ENCODE peak calls at places on chromosome 14, in nine cellular contexts. O is tibial artery, H is MM.1S, R is fibroblast of the aortic adventitia, B is fibroblast of pulmonary artery, I is HFF-Myc, Y is cardiac muscle cell, S is AG10803, N is lower lobe of right lung. W is an unnamed sample.

GRCh38 chr14:98144964-98145363 is 1127.0 kb downstream of the BCL11B start:
- DNase-seq in O (no peak), S (peak), I (no peak), R (no peak), H (no peak), N (no peak), Y (no peak), B (peak), W (no peak)

GRCh38 chr14:90577661-90578282 is 180.9 kb downstream of the CALM1 start:
- DNase-seq in H (no peak), O (peak), S (no peak), R (no peak), B (no peak), N (no peak), Y (no peak), I (no peak), W (no peak)

GRCh38 chr14:92693998-92694780 is 54.2 kb downstream of the LGMN start:
- DNase-seq in B (no peak), R (peak), Y (peak), S (no peak), H (no peak), N (no peak), I (no peak), O (no peak), W (no peak)

GRCh38 chr14:68791078-68791983 is 1.5 kb downstream of the ZFP36L1 start:
- DNase-seq in B (peak), N (no peak), H (no peak), S (peak), I (no peak), R (peak), Y (peak), O (no peak), W (no peak)

GRCh38 chr14:30389134-30389900 is 169.6 kb upstream of the G2E3 start:
- DNase-seq in S (peak), O (no peak), N (no peak), R (peak), Y (peak), I (no peak), H (no peak), B (no peak), W (peak)

GRCh38 chr14:99579903-99580570 is 24.0 kb downstream of the CCDC85C start:
- DNase-seq in O (no peak), R (peak), Y (no peak), B (peak), S (peak), N (peak), I (no peak), H (no peak), W (no peak)

GRCh38 chr14:101364503-101365328 is 196.6 kb upstream of the DIO3 start:
- DNase-seq in S (no peak), N (no peak), R (no peak), I (no peak), B (no peak), O (peak), Y (no peak), H (no peak), W (peak)

GRCh38 chr14:71711131-71711530 is 221.1 kb upstream of the RGS6 start:
- DNase-seq in R (no peak), I (no peak), B (no peak), S (no peak), N (no peak), Y (no peak), H (no peak), O (no peak), W (no peak)

GRCh38 chr14:102481791-102482238 is 27.8 kb downstream of the ANKRD9 start:
- DNase-seq in H (no peak), N (no peak), B (peak), S (no peak), I (no peak), O (no peak), R (no peak), Y (peak), W (peak)

GRCh38 chr14:98227727-98228111 is 1044.3 kb downstream of the BCL11B start:
- DNase-seq in B (no peak), N (no peak), O (no peak), Y (no peak), I (no peak), R (no peak), S (no peak), H (no peak), W (no peak)

GRCh38 chr14:31128601-31129526 is 78.7 kb downstream of the HECTD1 start:
- DNase-seq in S (no peak), I (no peak), H (no peak), N (no peak), O (no peak), Y (no peak), R (no peak), B (no peak), W (no peak)

GRCh38 chr14:74251546-74252030 is 12.3 kb downstream of the VSX2 start:
- DNase-seq in Y (peak), N (peak), O (peak), B (peak), R (peak), S (peak), H (peak), I (peak), W (peak)

DNA sequence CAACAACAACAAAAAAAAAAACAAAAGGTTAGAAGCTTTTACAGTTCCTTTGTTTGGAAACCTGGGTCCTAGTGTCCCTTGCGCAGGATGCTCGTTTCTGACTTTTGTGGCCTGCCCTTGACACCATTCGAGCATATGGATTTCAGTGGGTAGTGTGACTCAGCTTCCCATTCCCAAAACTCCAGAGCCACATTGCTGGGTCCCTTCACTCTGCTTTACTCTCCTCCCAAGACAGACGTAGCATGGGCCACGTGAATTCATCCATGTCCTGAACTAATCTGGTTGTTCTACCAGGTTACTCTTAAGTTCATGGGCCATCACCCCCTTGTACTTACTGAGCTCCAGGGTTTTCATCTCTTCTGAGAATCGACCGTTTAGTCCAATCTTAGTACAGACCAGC is 68.0 kb upstream of the MAX start:
- DNase-seq in I (no peak), B (no peak), R (no peak), H (no peak), N (no peak), O (no peak), S (no peak), Y (no peak), W (no peak)
- H3K4me3 ChIP-seq in I (peak), B (peak), R (peak), H (no peak), N (no peak), O (no peak), S (peak), Y (no peak), W (peak)

GRCh38 chr14:64891839-64892375 is 12.2 kb upstream of the SPTB start:
- DNase-seq in R (peak), O (no peak), B (peak), Y (peak), N (no peak), S (peak), I (no peak), H (peak), W (peak)
- TF ChIP-seq CTCF in R (peak), O (peak), B (peak), Y (peak), N (peak), S (peak), I (peak), H (peak), W (peak)

GRCh38 chr14:33738029-33738428 is 212.8 kb downstream of the EGLN3 start:
- DNase-seq in H (no peak), I (no peak), S (no peak), N (no peak), R (no peak), O (no peak), B (no peak), Y (no peak), W (no peak)
- H3K4me3 ChIP-seq in H (no peak), I (no peak), S (no peak), N (no peak), R (no peak), O (no peak), B (no peak), Y (no peak), W (no peak)

GRCh38 chr14:105168979-105169507 is 467 bp upstream of the JAG2 start:
- DNase-seq in Y (peak), N (no peak), H (no peak), O (no peak), S (no peak), R (no peak), I (no peak), B (no peak), W (no peak)
- TF ChIP-seq CTCF in Y (peak), N (peak), H (peak), O (peak), S (no peak), R (peak), I (peak), B (peak), W (peak)

DNA sequence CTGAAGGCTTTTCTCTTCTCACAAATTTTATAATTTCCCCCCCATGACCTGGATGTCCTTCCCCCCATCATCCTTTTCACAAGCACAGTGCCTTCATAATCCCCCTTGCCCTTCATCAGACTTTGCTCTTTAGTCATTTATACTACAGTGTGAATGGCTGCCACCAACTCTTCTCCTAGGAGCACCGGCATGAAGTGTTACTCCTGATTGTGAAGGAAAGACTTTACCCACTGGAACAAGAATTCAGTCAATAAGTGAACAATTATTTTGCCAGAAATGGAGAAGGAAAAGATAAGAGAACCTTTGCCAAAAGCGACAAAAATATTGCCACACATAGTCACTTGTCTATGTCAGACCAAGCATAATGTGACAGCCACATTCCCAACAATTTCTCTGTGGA is 5.0 kb downstream of the SERPINA9 start:
- DNase-seq in R (no peak), O (no peak), H (no peak), Y (no peak), N (no peak), I (no peak), B (no peak), S (no peak), W (no peak)
- H3K4me3 ChIP-seq in R (no peak), O (no peak), H (no peak), Y (no peak), N (no peak), I (no peak), B (no peak), S (no peak), W (no peak)

GRCh38 chr14:39229222-39229543 is 4.5 kb upstream of the MIA2 start:
- DNase-seq in B (no peak), O (no peak), N (no peak), R (peak), S (peak), H (no peak), I (no peak), Y (no peak), W (peak)
- TF ChIP-seq CTCF in B (no peak), O (no peak), N (no peak), R (no peak), S (no peak), H (no peak), I (no peak), Y (no peak), W (no peak)

GRCh38 chr14:65282909-65283253 is 129.6 kb upstream of the FUT8 start:
- DNase-seq in O (no peak), B (no peak), Y (no peak), I (no peak), S (no peak), H (peak), R (no peak), N (no peak), W (no peak)
- H3K4me3 ChIP-seq in O (no peak), B (no peak), Y (no peak), I (no peak), S (peak), H (peak), R (no peak), N (no peak), W (no peak)

DNA sequence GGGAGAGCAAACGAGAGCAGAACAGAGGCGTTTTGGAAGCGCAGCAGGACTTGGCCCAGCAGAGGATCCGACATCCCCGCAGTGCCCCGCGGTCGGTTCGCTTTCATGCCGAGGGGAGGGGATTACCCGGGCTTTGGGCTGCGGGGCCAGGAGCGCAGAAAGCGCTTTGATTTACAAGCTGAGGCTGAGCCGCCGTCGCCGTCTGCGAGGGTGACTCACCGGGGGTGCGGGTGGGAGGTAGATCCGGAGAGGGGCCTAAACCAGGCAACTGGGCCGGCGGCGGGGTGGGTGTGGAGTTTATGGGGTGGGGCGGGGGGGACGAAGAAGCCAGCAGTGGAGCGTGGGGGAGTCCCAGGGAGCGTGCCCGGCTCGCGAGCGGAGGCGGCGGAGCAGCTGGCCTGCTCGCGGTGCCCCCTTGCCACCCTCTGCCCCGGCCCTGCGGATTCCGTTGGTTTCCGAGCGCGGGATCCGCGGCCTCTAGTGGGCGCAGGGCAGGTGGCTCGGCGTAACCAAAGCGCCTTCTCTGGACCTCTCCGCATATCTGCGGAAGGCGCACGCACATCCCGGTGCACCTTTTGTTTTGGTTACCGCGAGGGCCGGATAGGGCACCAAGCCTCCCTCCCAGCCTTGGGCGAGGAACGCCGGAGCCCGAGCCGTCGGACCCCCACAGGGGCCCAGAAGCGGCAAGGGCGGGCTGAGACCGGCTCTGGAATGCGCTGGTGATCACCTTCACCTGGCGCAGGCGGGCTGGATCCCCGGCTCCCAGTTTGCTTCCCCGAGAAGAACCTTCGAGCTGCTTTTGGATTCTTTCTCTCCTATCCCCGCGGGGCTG is 2.6 kb downstream of the SIX4 start:
- DNase-seq in I (no peak), S (peak), H (no peak), B (peak), Y (peak), R (peak), N (peak), O (peak), W (peak)
- TF ChIP-seq CTCF in I (peak), S (peak), H (no peak), B (peak), Y (peak), R (peak), N (peak), O (no peak), W (no peak)

GRCh38 chr14:83356080-83356479 is 1822.4 kb upstream of the SEL1L start:
- DNase-seq in N (no peak), R (no peak), S (no peak), I (no peak), H (no peak), B (no peak), O (no peak), Y (no peak), W (no peak)

DNA sequence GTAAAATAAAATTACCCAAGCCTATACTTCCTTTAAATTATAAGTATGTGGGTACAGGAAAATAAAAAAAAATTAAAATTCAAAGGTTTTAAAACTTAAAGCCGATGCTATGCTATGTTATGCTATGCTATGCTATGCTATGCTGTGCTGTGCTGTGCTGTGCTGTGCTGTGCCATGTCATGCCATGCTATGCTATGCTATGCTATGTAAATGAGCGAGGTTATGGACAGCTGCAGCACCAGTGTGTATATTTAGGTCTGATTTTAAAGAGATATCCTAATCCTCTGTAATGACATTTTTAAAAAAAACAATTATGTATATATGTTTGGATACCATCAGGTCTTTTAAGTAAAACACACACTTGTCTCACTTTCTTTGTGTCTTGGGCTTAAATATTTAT is 1822.0 kb upstream of the SEL1L start:
- DNase-seq in Y (no peak), I (no peak), H (no peak), R (no peak), S (no peak), N (no peak), O (no peak), B (no peak), W (no peak)
- H3K4me3 ChIP-seq in Y (no peak), I (no peak), H (no peak), R (no peak), S (no peak), N (no peak), O (no peak), B (no peak), W (no peak)

GRCh38 chr14:95024380-95024779 is 132.9 kb downstream of the DICER1 start:
- DNase-seq in O (no peak), N (no peak), B (no peak), S (no peak), H (no peak), I (no peak), Y (no peak), R (no peak), W (no peak)

GRCh38 chr14:95023886-95024285 is 133.4 kb downstream of the DICER1 start:
- DNase-seq in O (no peak), R (peak), I (no peak), Y (peak), N (no peak), H (no peak), S (peak), B (peak), W (peak)

GRCh38 chr14:95025218-95025617 is 132.1 kb downstream of the DICER1 start:
- DNase-seq in I (no peak), H (no peak), B (no peak), O (no peak), Y (no peak), R (no peak), S (peak), N (no peak), W (no peak)

GRCh38 chr14:95025941-95026340 is 131.4 kb downstream of the DICER1 start:
- DNase-seq in B (no peak), S (no peak), I (no peak), N (no peak), H (no peak), O (no peak), R (no peak), Y (no peak), W (no peak)

DNA sequence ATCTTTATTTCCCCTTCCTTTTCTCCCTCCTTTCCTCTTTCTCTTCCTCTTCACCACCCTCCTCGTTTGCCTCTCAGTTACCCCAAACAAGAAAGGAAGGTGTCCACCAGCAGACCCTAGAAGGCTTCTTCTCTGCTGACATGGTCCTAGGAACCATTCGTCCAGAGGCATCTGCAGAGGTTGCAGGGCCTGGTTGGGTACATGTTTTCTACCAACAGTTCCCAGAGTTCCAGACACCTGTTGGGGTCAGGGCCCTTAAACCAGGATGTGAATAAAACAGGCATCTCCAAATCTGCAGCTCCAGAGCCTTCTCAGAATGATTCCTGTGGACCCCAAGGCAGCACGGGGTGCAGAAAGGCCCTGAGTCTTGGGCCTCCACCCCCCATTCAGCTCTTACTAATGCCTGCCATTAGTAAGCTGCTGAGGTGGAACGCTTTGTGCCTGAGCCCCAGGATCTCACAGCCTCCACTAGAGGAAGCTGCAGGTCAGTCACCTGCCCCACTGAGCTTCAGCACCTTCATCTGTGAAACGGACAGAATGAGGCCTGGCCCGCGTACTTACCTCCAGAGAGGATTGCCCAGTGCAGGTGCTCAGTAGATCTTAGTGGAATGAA is 130.4 kb downstream of the DICER1 start:
- DNase-seq in Y (no peak), S (no peak), I (no peak), R (no peak), H (no peak), O (no peak), B (no peak), N (no peak), W (no peak)
- TF ChIP-seq CTCF in Y (no peak), S (no peak), I (no peak), R (no peak), H (no peak), O (no peak), B (no peak), N (no peak), W (no peak)